ENCODE peak calls at places on chromosomes 12 and 14, in five cellular contexts. One of them, this sample, is unnamed. For H3K9me3, the result is how much of the 10 kb centered on the place peaks cover.

GRCh38 chr12:85350356-85350755 is 70.3 kb downstream of the ALX1 start:
- DNase-seq in HepG2: no peak
- DNase-seq in transverse colon: no peak
- DNase-seq in suprapubic skin: no peak
- DNase-seq in endothelial cell of umbilical vein: no peak
- DNase-seq in this sample: no peak

GRCh38 chr12:76588881-76589565 is 29.5 kb upstream of the OSBPL8 start:
- DNase-seq in transverse colon: no peak
- DNase-seq in HepG2: no peak
- DNase-seq in endothelial cell of umbilical vein: no peak
- DNase-seq in suprapubic skin: no peak
- DNase-seq in this sample: no peak

GRCh38 chr12:95701722-95702418 is 88.7 kb downstream of the NTN4 start:
- DNase-seq in transverse colon: no peak
- DNase-seq in endothelial cell of umbilical vein: no peak
- DNase-seq in suprapubic skin: no peak
- DNase-seq in HepG2: no peak
- DNase-seq in this sample: peak

GRCh38 chr14:61280092-61280525 is 1.0 kb downstream of the TMEM30B start:
- DNase-seq in HepG2: no peak
- DNase-seq in transverse colon: peak
- DNase-seq in endothelial cell of umbilical vein: no peak
- DNase-seq in suprapubic skin: peak
- DNase-seq in this sample: peak

GRCh38 chr12:14264316-14264715 is 101.2 kb upstream of the ATF7IP start:
- DNase-seq in endothelial cell of umbilical vein: no peak
- DNase-seq in HepG2: no peak
- DNase-seq in transverse colon: no peak
- DNase-seq in suprapubic skin: no peak
- DNase-seq in this sample: no peak

GRCh38 chr12:26369588-26369987 is 174.2 kb downstream of the SSPN start:
- DNase-seq in transverse colon: no peak
- DNase-seq in suprapubic skin: no peak
- DNase-seq in HepG2: no peak
- DNase-seq in endothelial cell of umbilical vein: no peak
- DNase-seq in this sample: no peak

GRCh38 chr14:20757963-20758362 is 10.2 kb upstream of the EDDM3B start:
- DNase-seq in transverse colon: peak
- DNase-seq in HepG2: no peak
- DNase-seq in suprapubic skin: no peak
- DNase-seq in endothelial cell of umbilical vein: peak
- DNase-seq in this sample: no peak

GRCh38 chr14:100539319-100539645 is 47.9 kb downstream of the BEGAIN start:
- DNase-seq in suprapubic skin: no peak
- DNase-seq in HepG2: no peak
- DNase-seq in transverse colon: peak
- DNase-seq in endothelial cell of umbilical vein: no peak
- DNase-seq in this sample: no peak

GRCh38 chr12:46553266-46553665 is 180.7 kb upstream of the SLC38A2 start:
- DNase-seq in suprapubic skin: no peak
- DNase-seq in transverse colon: no peak
- DNase-seq in HepG2: peak
- DNase-seq in endothelial cell of umbilical vein: peak
- DNase-seq in this sample: no peak

GRCh38 chr14:50364792-50365191 is 31.9 kb downstream of the CDKL1 start:
- DNase-seq in suprapubic skin: no peak
- DNase-seq in endothelial cell of umbilical vein: no peak
- DNase-seq in HepG2: no peak
- DNase-seq in transverse colon: peak
- DNase-seq in this sample: no peak

GRCh38 chr12:6607751-6608591 is 792 bp upstream of the CHD4 start:
- DNase-seq in suprapubic skin: no peak
- DNase-seq in endothelial cell of umbilical vein: peak
- DNase-seq in HepG2: peak
- DNase-seq in transverse colon: peak
- DNase-seq in this sample: peak

GRCh38 chr14:51240804-51241380 is 845 bp downstream of the TMX1 start:
- DNase-seq in endothelial cell of umbilical vein: no peak
- DNase-seq in transverse colon: no peak
- DNase-seq in suprapubic skin: no peak
- DNase-seq in HepG2: no peak
- DNase-seq in this sample: no peak

GRCh38 chr14:32382704-32383103 is 53.6 kb downstream of the AKAP6 start:
- DNase-seq in suprapubic skin: no peak
- DNase-seq in endothelial cell of umbilical vein: no peak
- DNase-seq in HepG2: no peak
- DNase-seq in transverse colon: no peak
- DNase-seq in this sample: no peak

GRCh38 chr12:18683603-18684002 is 54.2 kb downstream of the PLCZ1 start:
- DNase-seq in HepG2: no peak
- DNase-seq in transverse colon: no peak
- DNase-seq in suprapubic skin: no peak
- DNase-seq in endothelial cell of umbilical vein: no peak
- DNase-seq in this sample: no peak

GRCh38 chr12:13203028-13203922 is 6.7 kb downstream of the EMP1 start:
- DNase-seq in HepG2: no peak
- DNase-seq in endothelial cell of umbilical vein: peak
- DNase-seq in transverse colon: peak
- DNase-seq in suprapubic skin: peak
- DNase-seq in this sample: no peak

GRCh38 chr12:57623385-57623784 is 9.6 kb downstream of the B4GALNT1 start:
- DNase-seq in suprapubic skin: no peak
- DNase-seq in endothelial cell of umbilical vein: no peak
- DNase-seq in HepG2: no peak
- DNase-seq in transverse colon: no peak
- DNase-seq in this sample: no peak

GRCh38 chr12:57620936-57621496 is 9.8 kb downstream of the ARHGEF25 start:
- DNase-seq in endothelial cell of umbilical vein: no peak
- DNase-seq in suprapubic skin: no peak
- DNase-seq in transverse colon: no peak
- DNase-seq in HepG2: no peak
- DNase-seq in this sample: no peak

GRCh38 chr12:57622293-57623245 is 10.4 kb downstream of the B4GALNT1 start:
- DNase-seq in transverse colon: no peak
- DNase-seq in suprapubic skin: no peak
- DNase-seq in endothelial cell of umbilical vein: no peak
- DNase-seq in HepG2: no peak
- DNase-seq in this sample: no peak

GRCh38 chr12:57620245-57620935 is 9.2 kb downstream of the ARHGEF25 start:
- DNase-seq in transverse colon: no peak
- DNase-seq in HepG2: no peak
- DNase-seq in endothelial cell of umbilical vein: no peak
- DNase-seq in suprapubic skin: no peak
- DNase-seq in this sample: no peak

DNA sequence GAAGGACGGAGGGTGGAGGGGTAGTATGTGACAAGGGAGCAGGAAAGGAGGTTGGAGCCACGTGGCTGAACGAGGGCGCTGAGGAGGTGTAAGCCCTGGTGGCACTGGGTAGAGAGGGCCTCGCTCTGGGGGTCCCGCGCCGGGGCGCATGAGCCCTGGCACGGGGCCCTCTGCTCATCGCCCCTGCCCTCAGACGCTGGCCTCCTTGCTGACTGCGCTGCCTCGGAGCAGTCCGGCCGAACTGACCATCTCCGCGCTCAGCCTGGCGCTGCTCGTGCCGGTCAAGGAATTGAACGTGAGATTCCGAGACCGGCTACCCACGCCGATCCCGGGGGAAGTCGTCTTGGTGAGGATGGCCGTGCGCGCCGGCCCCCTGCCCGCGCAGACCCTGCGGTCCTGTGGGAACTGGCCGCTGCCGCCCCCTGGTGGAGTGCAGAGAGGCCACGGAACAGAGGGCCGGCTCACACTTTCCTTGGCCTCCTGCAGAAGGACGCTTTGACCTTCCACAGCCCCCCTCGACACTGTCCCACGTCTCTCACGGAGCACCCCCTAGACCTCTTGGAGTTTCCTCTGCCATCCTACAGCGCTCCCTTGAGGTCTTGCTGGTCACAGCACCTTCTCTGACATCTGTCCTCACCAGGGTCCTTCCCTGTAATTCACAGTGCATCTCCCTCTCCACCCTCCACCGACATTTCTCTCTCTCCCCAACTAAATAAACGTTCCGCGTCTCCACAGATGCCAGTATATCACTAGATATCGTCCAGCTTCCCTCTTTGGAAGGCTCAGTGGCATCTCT is 10.5 kb downstream of the ARHGEF25 start:
- DNase-seq in transverse colon: peak
- DNase-seq in suprapubic skin: no peak
- DNase-seq in endothelial cell of umbilical vein: peak
- DNase-seq in HepG2: no peak
- DNase-seq in this sample: peak
- TF ChIP-seq POLR2AphosphoS5 in transverse colon: no peak
- TF ChIP-seq POLR2AphosphoS5 in suprapubic skin: no peak
- TF ChIP-seq POLR2AphosphoS5 in endothelial cell of umbilical vein: no peak
- TF ChIP-seq POLR2AphosphoS5 in HepG2: no peak
- TF ChIP-seq POLR2AphosphoS5 in this sample: no peak

DNA sequence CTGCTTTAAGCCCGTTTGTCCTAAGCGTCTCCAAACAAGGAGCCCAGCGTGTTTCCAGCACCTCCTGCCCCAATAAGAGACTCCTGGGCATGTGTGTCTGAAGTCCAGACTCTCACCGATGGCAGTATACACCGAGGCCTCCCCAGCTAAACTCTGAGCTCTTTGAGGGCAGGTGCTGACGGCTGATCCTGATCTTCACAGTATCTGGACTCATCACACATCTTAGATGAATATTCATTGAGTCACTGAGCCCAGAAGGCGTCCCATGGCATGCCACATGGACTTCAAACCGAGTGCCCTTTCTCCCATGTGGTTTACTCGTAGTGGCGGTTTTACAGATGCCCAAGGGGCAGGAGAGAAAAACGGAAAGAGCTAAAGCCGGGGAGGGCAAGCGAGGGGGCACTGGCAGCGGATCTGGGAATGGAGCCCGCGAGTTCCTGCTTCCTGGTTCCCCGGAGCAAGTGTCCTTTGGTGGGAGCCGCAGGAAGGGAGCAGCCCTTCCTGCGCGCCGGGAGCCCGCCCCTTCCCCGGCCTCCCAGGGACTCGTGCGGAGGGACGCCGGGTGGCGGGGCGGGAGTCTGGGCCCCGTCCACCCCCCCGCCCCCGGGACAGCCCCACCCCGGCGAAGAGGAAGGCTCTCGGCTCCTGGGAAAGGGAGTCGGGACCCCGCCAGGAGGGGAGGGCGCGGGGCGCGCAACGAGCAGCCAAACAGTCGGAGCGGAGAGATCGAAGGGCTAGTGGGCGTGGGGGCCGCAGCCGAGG is 584 bp upstream of the TEAD4 start:
- DNase-seq in suprapubic skin: peak
- DNase-seq in HepG2: peak
- DNase-seq in transverse colon: peak
- DNase-seq in endothelial cell of umbilical vein: peak
- DNase-seq in this sample: peak
- TF ChIP-seq POLR2A in suprapubic skin: no peak
- TF ChIP-seq POLR2A in HepG2: no peak
- TF ChIP-seq POLR2A in transverse colon: peak
- TF ChIP-seq POLR2A in endothelial cell of umbilical vein: peak
- TF ChIP-seq POLR2A in this sample: no peak

DNA sequence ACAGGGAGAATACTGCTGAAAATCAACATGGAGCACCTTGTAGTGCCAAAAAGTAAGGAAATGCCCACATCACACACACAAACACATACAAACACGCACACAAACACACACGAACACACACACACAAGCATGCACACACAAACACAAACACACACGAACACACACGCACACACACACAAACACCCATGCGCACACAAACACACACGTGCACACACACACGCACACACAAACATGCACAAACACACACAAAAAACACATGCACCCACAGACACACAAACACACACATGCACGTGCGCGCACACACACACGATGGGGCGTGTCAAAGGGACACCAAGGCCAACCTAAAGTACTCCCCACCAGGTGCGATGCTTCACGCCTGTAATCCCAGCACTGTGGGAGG is 61.7 kb upstream of the C14orf180 start:
- DNase-seq in endothelial cell of umbilical vein: no peak
- DNase-seq in transverse colon: no peak
- DNase-seq in suprapubic skin: no peak
- DNase-seq in HepG2: no peak
- DNase-seq in this sample: peak
- H3K9me3 ChIP-seq in endothelial cell of umbilical vein: under half
- H3K9me3 ChIP-seq in transverse colon: under half
- H3K9me3 ChIP-seq in suprapubic skin: under half
- H3K9me3 ChIP-seq in HepG2: under half
- H3K9me3 ChIP-seq in this sample: under half

DNA sequence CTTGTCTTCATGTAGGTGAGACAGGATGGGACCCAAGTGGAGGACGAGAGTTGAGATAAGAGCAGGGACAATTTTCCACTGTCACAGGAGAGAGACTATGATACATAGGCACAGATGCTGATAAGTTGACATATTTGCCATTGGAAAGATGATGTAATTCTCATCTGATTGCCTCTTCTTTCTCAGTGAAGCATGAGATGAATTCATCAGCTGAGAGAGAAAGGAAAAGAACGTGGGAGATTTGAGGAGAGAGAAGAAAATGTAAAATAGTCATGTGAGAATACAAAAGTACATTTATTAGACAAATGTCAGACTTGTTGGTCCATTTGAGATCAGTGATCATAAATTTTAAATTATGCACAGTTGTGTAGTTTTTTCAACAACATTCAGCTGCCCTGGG is 223.0 kb downstream of the DPY19L2 start:
- DNase-seq in HepG2: no peak
- DNase-seq in suprapubic skin: no peak
- DNase-seq in transverse colon: no peak
- DNase-seq in endothelial cell of umbilical vein: no peak
- DNase-seq in this sample: no peak
- TF ChIP-seq POLR2AphosphoS5 in HepG2: no peak
- TF ChIP-seq POLR2AphosphoS5 in suprapubic skin: no peak
- TF ChIP-seq POLR2AphosphoS5 in transverse colon: no peak
- TF ChIP-seq POLR2AphosphoS5 in endothelial cell of umbilical vein: no peak
- TF ChIP-seq POLR2AphosphoS5 in this sample: no peak

GRCh38 chr12:52867636-52868035 is 18.8 kb upstream of the KRT78 start:
- DNase-seq in endothelial cell of umbilical vein: peak
- DNase-seq in suprapubic skin: peak
- DNase-seq in transverse colon: peak
- DNase-seq in HepG2: no peak
- DNase-seq in this sample: peak
- TF ChIP-seq POLR2A in endothelial cell of umbilical vein: no peak
- TF ChIP-seq POLR2A in suprapubic skin: no peak
- TF ChIP-seq POLR2A in transverse colon: no peak
- TF ChIP-seq POLR2A in HepG2: no peak
- TF ChIP-seq POLR2A in this sample: no peak

This sample was measured in stomach.